ENCODE peak calls at places on chromosomes 2 and 18, in eight cellular contexts. One of them, this sample, is unnamed.
A peak's percentile ranks its signal among the peaks of the same experiment; 100 is the strongest.

GRCh38 chr2:171972329-171972982 is 27.3 kb upstream of the METAP1D start:
- DNase-seq in right cardiac atrium: no peak
- DNase-seq in GM23338: no peak
- DNase-seq in small intestine: no peak
- DNase-seq in ovary: no peak
- DNase-seq in lower lobe of right lung: no peak
- DNase-seq in heart left ventricle: no peak
- DNase-seq in psoas muscle: no peak
- DNase-seq in this sample: no peak

GRCh38 chr18:78721986-78722385 is 257.6 kb upstream of the SALL3 start:
- DNase-seq in small intestine: no peak
- DNase-seq in GM23338: peak; percentile 30
- DNase-seq in right cardiac atrium: no peak
- DNase-seq in heart left ventricle: no peak
- DNase-seq in ovary: no peak
- DNase-seq in psoas muscle: no peak
- DNase-seq in lower lobe of right lung: no peak
- DNase-seq in this sample: peak; percentile 73

GRCh38 chr18:35345460-35345921 is 1.3 kb upstream of the ZNF24 start:
- DNase-seq in ovary: no peak
- DNase-seq in psoas muscle: no peak
- DNase-seq in GM23338: peak; percentile 34
- DNase-seq in right cardiac atrium: no peak
- DNase-seq in heart left ventricle: no peak
- DNase-seq in lower lobe of right lung: no peak
- DNase-seq in small intestine: peak; percentile 6
- DNase-seq in this sample: peak; percentile 21

GRCh38 chr18:32760391-32760790 is 12.4 kb downstream of the KLHL14 start:
- DNase-seq in ovary: no peak
- DNase-seq in heart left ventricle: no peak
- DNase-seq in GM23338: peak; percentile 79
- DNase-seq in lower lobe of right lung: no peak
- DNase-seq in right cardiac atrium: no peak
- DNase-seq in psoas muscle: no peak
- DNase-seq in small intestine: peak; percentile 10
- DNase-seq in this sample: peak; percentile 44

GRCh38 chr2:233473386-233473791 is 93.2 kb downstream of the USP40 start:
- DNase-seq in small intestine: no peak
- DNase-seq in ovary: no peak
- DNase-seq in lower lobe of right lung: no peak
- DNase-seq in GM23338: no peak
- DNase-seq in right cardiac atrium: no peak
- DNase-seq in psoas muscle: peak; percentile 44
- DNase-seq in heart left ventricle: no peak
- DNase-seq in this sample: peak; percentile 40

GRCh38 chr2:200298015-200298414 is 8.5 kb upstream of the SPATS2L start:
- DNase-seq in GM23338: no peak
- DNase-seq in ovary: no peak
- DNase-seq in small intestine: no peak
- DNase-seq in right cardiac atrium: no peak
- DNase-seq in heart left ventricle: no peak
- DNase-seq in psoas muscle: no peak
- DNase-seq in lower lobe of right lung: no peak
- DNase-seq in this sample: no peak

GRCh38 chr2:237858294-237859081 is 935 bp upstream of the RAMP1 start:
- DNase-seq in right cardiac atrium: peak; percentile 82
- DNase-seq in heart left ventricle: peak; percentile 67
- DNase-seq in psoas muscle: peak; percentile 80
- DNase-seq in lower lobe of right lung: no peak
- DNase-seq in ovary: peak; percentile 73
- DNase-seq in GM23338: peak; percentile 85
- DNase-seq in small intestine: peak; percentile 83
- DNase-seq in this sample: peak; percentile 87

GRCh38 chr2:145815933-145816332 is 1296.0 kb upstream of the ZEB2 start:
- DNase-seq in right cardiac atrium: no peak
- DNase-seq in small intestine: no peak
- DNase-seq in ovary: no peak
- DNase-seq in GM23338: no peak
- DNase-seq in heart left ventricle: no peak
- DNase-seq in psoas muscle: no peak
- DNase-seq in lower lobe of right lung: no peak
- DNase-seq in this sample: no peak

GRCh38 chr2:237181844-237182243 is 96.2 kb downstream of the COPS8 start:
- DNase-seq in psoas muscle: no peak
- DNase-seq in right cardiac atrium: no peak
- DNase-seq in ovary: peak; percentile 56
- DNase-seq in heart left ventricle: no peak
- DNase-seq in GM23338: no peak
- DNase-seq in small intestine: no peak
- DNase-seq in lower lobe of right lung: no peak
- DNase-seq in this sample: no peak

GRCh38 chr18:6543330-6543908 is 128.7 kb upstream of the L3MBTL4 start:
- DNase-seq in small intestine: peak; percentile 13
- DNase-seq in heart left ventricle: no peak
- DNase-seq in right cardiac atrium: no peak
- DNase-seq in GM23338: peak; percentile 64
- DNase-seq in psoas muscle: no peak
- DNase-seq in ovary: no peak
- DNase-seq in lower lobe of right lung: no peak
- DNase-seq in this sample: peak; percentile 22

GRCh38 chr2:48450936-48451602 is 78.9 kb upstream of the STON1 start:
- DNase-seq in ovary: no peak
- DNase-seq in small intestine: no peak
- DNase-seq in right cardiac atrium: no peak
- DNase-seq in lower lobe of right lung: no peak
- DNase-seq in GM23338: no peak
- DNase-seq in psoas muscle: no peak
- DNase-seq in heart left ventricle: no peak
- DNase-seq in this sample: no peak

DNA sequence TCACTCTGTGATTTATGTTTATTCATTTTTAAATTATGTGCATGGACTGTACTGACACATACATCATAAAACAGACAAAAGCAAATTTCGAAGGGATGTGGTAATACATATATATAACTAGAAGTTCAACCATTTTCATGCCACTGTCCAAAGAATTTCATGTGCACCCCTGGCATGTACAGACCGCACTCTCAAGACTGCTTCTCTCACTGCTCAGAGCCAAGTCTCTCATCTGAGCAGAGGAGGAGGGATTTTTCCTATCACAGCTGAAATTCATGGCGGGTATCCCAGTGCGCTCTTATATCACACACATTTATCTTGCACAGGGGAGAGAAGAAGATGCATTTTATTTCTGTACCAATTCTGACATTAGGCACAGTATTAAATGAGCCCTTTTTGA is 5.9 kb downstream of the TMEM178A start:
- DNase-seq in heart left ventricle: no peak
- DNase-seq in lower lobe of right lung: no peak
- DNase-seq in ovary: no peak
- DNase-seq in small intestine: no peak
- DNase-seq in psoas muscle: no peak
- DNase-seq in right cardiac atrium: no peak
- DNase-seq in GM23338: no peak
- DNase-seq in this sample: no peak
- H3K27me3 ChIP-seq in heart left ventricle: peaks cover 19% of the 10 kb centered on the region
- H3K27me3 ChIP-seq in lower lobe of right lung: peaks cover 20% of the 10 kb centered on the region
- H3K27me3 ChIP-seq in ovary: no peaks in the 10 kb centered on the region
- H3K27me3 ChIP-seq in small intestine: peaks cover 13% of the 10 kb centered on the region
- H3K27me3 ChIP-seq in psoas muscle: no peaks in the 10 kb centered on the region
- H3K27me3 ChIP-seq in right cardiac atrium: no peaks in the 10 kb centered on the region
- H3K27me3 ChIP-seq in GM23338: peaks cover 20% of the 10 kb centered on the region
- H3K27me3 ChIP-seq in this sample: peaks cover 13% of the 10 kb centered on the region

DNA sequence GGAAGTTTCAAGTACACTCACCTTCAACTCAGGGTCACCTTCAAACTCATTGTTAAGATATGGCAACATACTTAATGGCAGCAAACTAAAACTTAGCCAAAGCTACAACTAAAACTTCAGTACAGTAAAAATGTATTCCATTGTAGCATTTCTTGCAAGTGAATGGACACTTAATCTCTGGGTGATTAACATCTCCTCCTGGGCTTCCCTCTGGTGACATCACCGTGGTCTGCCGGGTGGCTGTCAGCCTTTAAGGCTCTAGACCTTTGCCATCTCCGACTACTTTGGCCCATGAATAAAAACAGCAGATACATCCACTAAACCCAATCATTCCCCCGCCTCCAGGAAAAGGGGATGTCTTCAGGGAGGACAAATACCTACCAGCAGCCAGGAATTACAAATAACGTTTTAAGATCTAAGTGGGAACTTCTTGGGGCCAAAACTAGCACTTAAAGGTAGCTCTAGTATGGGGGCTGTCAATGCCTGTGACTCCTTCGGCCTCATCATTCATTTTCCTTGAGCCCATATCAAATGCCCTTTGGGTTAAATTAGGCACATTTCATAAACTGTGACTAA is 1.2 kb downstream of the TFCP2L1 start:
- DNase-seq in psoas muscle: no peak
- DNase-seq in heart left ventricle: no peak
- DNase-seq in small intestine: no peak
- DNase-seq in lower lobe of right lung: no peak
- DNase-seq in ovary: no peak
- DNase-seq in right cardiac atrium: no peak
- DNase-seq in GM23338: no peak
- DNase-seq in this sample: no peak
- H3K4me3 ChIP-seq in psoas muscle: peak overlapping the region; percentile 61
- H3K4me3 ChIP-seq in heart left ventricle: no peak overlapping the region
- H3K4me3 ChIP-seq in small intestine: peak overlapping the region; percentile 65
- H3K4me3 ChIP-seq in lower lobe of right lung: peak overlapping the region; percentile 60
- H3K4me3 ChIP-seq in ovary: peak overlapping the region; percentile 12
- H3K4me3 ChIP-seq in right cardiac atrium: no peak overlapping the region
- H3K4me3 ChIP-seq in GM23338: peak overlapping the region; percentile 81
- H3K4me3 ChIP-seq in this sample: peak overlapping the region; percentile 53

GRCh38 chr2:598043-598802 is 79.0 kb downstream of the TMEM18 start:
- DNase-seq in ovary: no peak
- DNase-seq in psoas muscle: no peak
- DNase-seq in right cardiac atrium: peak; percentile 38
- DNase-seq in GM23338: no peak
- DNase-seq in small intestine: no peak
- DNase-seq in heart left ventricle: no peak
- DNase-seq in lower lobe of right lung: no peak
- DNase-seq in this sample: no peak
- H3K27me3 ChIP-seq in ovary: no peaks in the 10 kb centered on the region
- H3K27me3 ChIP-seq in psoas muscle: no peaks in the 10 kb centered on the region
- H3K27me3 ChIP-seq in right cardiac atrium: no peaks in the 10 kb centered on the region
- H3K27me3 ChIP-seq in GM23338: no peaks in the 10 kb centered on the region
- H3K27me3 ChIP-seq in small intestine: no peaks in the 10 kb centered on the region
- H3K27me3 ChIP-seq in heart left ventricle: no peaks in the 10 kb centered on the region
- H3K27me3 ChIP-seq in lower lobe of right lung: no peaks in the 10 kb centered on the region
- H3K27me3 ChIP-seq in this sample: no peaks in the 10 kb centered on the region

GRCh38 chr2:19362652-19363473 is 4.4 kb upstream of the OSR1 start:
- DNase-seq in small intestine: peak; percentile 79
- DNase-seq in GM23338: peak; percentile 88
- DNase-seq in lower lobe of right lung: peak; percentile 78
- DNase-seq in right cardiac atrium: peak; percentile 89
- DNase-seq in psoas muscle: peak; percentile 86
- DNase-seq in heart left ventricle: peak; percentile 84
- DNase-seq in ovary: peak; percentile 81
- DNase-seq in this sample: peak; percentile 89
- H3K4me3 ChIP-seq in small intestine: peak overlapping the region; percentile 52
- H3K4me3 ChIP-seq in GM23338: peak overlapping the region; percentile 52
- H3K4me3 ChIP-seq in lower lobe of right lung: peak overlapping the region; percentile 71
- H3K4me3 ChIP-seq in right cardiac atrium: peak overlapping the region; percentile 93
- H3K4me3 ChIP-seq in psoas muscle: peak overlapping the region; percentile 78
- H3K4me3 ChIP-seq in heart left ventricle: peak overlapping the region; percentile 66
- H3K4me3 ChIP-seq in ovary: peak overlapping the region; percentile 50
- H3K4me3 ChIP-seq in this sample: peak overlapping the region; percentile 3

DNA sequence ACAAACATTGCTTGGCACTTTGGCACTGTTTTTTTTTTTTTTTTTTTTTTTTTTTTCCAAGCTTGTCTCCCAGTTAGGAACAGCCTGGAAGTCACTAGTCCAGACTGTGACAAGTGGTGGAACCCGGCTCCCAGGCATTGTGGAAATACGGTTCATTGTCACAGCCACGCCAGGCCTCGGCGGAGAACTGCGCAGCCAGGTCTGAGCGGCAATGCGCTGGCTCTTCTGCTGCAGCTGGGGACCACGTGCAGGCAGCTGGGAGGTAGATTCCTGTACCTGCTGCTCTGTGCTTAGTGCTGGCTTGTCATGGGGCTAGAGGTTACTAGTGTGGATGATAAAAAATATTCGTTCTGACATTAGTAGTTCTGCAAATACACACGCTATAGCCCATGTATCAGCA is 5.0 kb downstream of the NTSR2 start:
- DNase-seq in heart left ventricle: no peak
- DNase-seq in ovary: no peak
- DNase-seq in right cardiac atrium: no peak
- DNase-seq in lower lobe of right lung: no peak
- DNase-seq in psoas muscle: no peak
- DNase-seq in GM23338: no peak
- DNase-seq in small intestine: no peak
- DNase-seq in this sample: no peak
- H3K27me3 ChIP-seq in heart left ventricle: peaks cover 13% of the 10 kb centered on the region
- H3K27me3 ChIP-seq in ovary: no peaks in the 10 kb centered on the region
- H3K27me3 ChIP-seq in right cardiac atrium: no peaks in the 10 kb centered on the region
- H3K27me3 ChIP-seq in lower lobe of right lung: peaks cover 33% of the 10 kb centered on the region
- H3K27me3 ChIP-seq in psoas muscle: no peaks in the 10 kb centered on the region
- H3K27me3 ChIP-seq in GM23338: peaks cover 21% of the 10 kb centered on the region
- H3K27me3 ChIP-seq in small intestine: no peaks in the 10 kb centered on the region
- H3K27me3 ChIP-seq in this sample: peaks cover 17% of the 10 kb centered on the region

DNA sequence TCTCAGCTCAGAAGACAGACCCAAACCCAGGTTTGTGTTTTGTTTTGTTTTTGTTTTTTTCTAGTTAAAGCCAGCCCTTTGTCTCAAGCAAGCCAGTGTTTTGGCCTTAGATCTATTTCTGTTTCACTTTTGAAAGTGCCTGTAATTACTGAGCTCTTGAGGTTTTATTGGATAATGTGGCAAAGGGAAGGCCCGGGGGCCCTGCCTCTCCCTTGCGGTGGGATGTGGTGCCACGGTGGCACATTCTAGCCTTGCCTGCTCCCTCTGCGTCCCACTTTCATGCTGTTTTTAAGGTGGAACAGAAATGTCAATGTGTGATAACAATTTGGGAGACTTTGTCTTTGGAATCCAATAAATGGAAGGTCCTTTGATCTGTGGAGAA is 2.5 kb downstream of the HPCAL1 start:
- DNase-seq in ovary: no peak
- DNase-seq in lower lobe of right lung: no peak
- DNase-seq in heart left ventricle: no peak
- DNase-seq in right cardiac atrium: no peak
- DNase-seq in small intestine: peak; percentile 52
- DNase-seq in psoas muscle: no peak
- DNase-seq in GM23338: no peak
- DNase-seq in this sample: no peak
- H3K4me3 ChIP-seq in ovary: no peak overlapping the region
- H3K4me3 ChIP-seq in lower lobe of right lung: peak overlapping the region; percentile 84
- H3K4me3 ChIP-seq in heart left ventricle: peak overlapping the region; percentile 57
- H3K4me3 ChIP-seq in right cardiac atrium: peak overlapping the region; percentile 76
- H3K4me3 ChIP-seq in small intestine: no peak overlapping the region
- H3K4me3 ChIP-seq in psoas muscle: peak overlapping the region; percentile 76
- H3K4me3 ChIP-seq in GM23338: no peak overlapping the region
- H3K4me3 ChIP-seq in this sample: no peak overlapping the region

DNA sequence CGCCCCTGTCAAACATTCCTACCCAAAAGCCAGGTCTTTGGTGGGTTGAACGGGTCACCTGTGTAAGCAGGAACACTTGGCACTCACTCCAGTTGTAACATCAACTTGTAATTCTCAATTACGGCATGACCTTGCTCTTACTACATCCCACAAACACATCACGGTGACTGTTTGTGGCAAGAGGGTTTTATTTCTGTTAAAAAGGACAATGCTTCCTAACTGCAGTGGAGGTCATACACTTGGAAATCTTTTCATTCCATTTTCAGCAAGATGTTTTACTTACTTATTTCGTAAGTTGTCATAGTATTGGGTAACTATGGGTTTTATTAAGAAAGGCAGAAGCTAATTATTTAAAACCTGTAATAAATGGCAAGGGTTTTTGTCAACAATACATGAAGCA is 126.1 kb downstream of the ZNF516 start:
- DNase-seq in heart left ventricle: no peak
- DNase-seq in lower lobe of right lung: no peak
- DNase-seq in small intestine: no peak
- DNase-seq in psoas muscle: no peak
- DNase-seq in GM23338: no peak
- DNase-seq in ovary: no peak
- DNase-seq in right cardiac atrium: no peak
- DNase-seq in this sample: no peak
- H3K27me3 ChIP-seq in heart left ventricle: no peaks in the 10 kb centered on the region
- H3K27me3 ChIP-seq in lower lobe of right lung: no peaks in the 10 kb centered on the region
- H3K27me3 ChIP-seq in small intestine: no peaks in the 10 kb centered on the region
- H3K27me3 ChIP-seq in psoas muscle: no peaks in the 10 kb centered on the region
- H3K27me3 ChIP-seq in GM23338: no peaks in the 10 kb centered on the region
- H3K27me3 ChIP-seq in ovary: no peaks in the 10 kb centered on the region
- H3K27me3 ChIP-seq in right cardiac atrium: no peaks in the 10 kb centered on the region
- H3K27me3 ChIP-seq in this sample: no peaks in the 10 kb centered on the region